ENCODE peak calls at places on chromosomes 3 and 15, in four cellular contexts. U, I, T and H are unnamed samples.

GRCh38 chr3:187740446-187741399 is 4.5 kb downstream of the BCL6 start:
- DNase-seq in U (no peak), I (peak; percentile 42), T (peak; percentile 68), H (peak; percentile 77)

GRCh38 chr3:32041316-32041715 is 59.8 kb downstream of the ZNF860 start:
- DNase-seq in U (peak; percentile 2), I (no peak), T (no peak), H (no peak)

GRCh38 chr3:52396011-52396906 is 48.6 kb downstream of the SEMA3G start:
- DNase-seq in U (no peak), I (no peak), T (no peak), H (no peak)

GRCh38 chr3:3023106-3023505 is 87.1 kb downstream of the IL5RA start:
- DNase-seq in U (no peak), I (no peak), T (no peak), H (no peak)

GRCh38 chr15:67724679-67725365 is 100.5 kb upstream of the SKOR1 start:
- DNase-seq in U (no peak), I (no peak), T (no peak), H (no peak)

GRCh38 chr15:80706161-80706560 is 11.1 kb downstream of the ABHD17C start:
- DNase-seq in U (no peak), I (no peak), T (no peak), H (no peak)

GRCh38 chr15:92811514-92811913 is 88.6 kb upstream of the CHD2 start:
- DNase-seq in U (peak; percentile 68), I (peak; percentile 80), T (no peak), H (no peak)

GRCh38 chr3:128698211-128699011 is 27.6 kb upstream of the RAB7A start:
- DNase-seq in U (no peak), I (peak; percentile 52), T (no peak), H (peak; percentile 57)

GRCh38 chr15:68610825-68611224 is 32.0 kb downstream of the CORO2B start:
- DNase-seq in U (no peak), I (no peak), T (no peak), H (no peak)

GRCh38 chr15:61634837-61635236 is 405.7 kb upstream of the RORA start:
- DNase-seq in U (no peak), I (no peak), T (no peak), H (no peak)

GRCh38 chr15:100330221-100330620 is 11.6 kb downstream of the ADAMTS17 start:
- DNase-seq in U (no peak), I (no peak), T (no peak), H (no peak)

GRCh38 chr3:45689787-45690145 is 570 bp downstream of the SACM1L start:
- DNase-seq in U (no peak), I (no peak), T (no peak), H (no peak)

GRCh38 chr15:70376929-70377691 is 279.4 kb upstream of the TLE3 start:
- DNase-seq in U (no peak), I (no peak), T (no peak), H (no peak)

GRCh38 chr3:177622520-177622919 is 425.2 kb upstream of the TBL1XR1 start:
- DNase-seq in U (no peak), I (peak; percentile 26), T (no peak), H (no peak)

GRCh38 chr15:78034495-78035191 is 42.9 kb downstream of the TBC1D2B start:
- DNase-seq in U (no peak), I (no peak), T (no peak), H (no peak)

GRCh38 chr3:171788546-171789351 is 21.5 kb downstream of the PLD1 start:
- DNase-seq in U (peak; percentile 63), I (no peak), T (no peak), H (no peak)

GRCh38 chr3:183330881-183331280 is 77.8 kb downstream of the B3GNT5 start:
- DNase-seq in U (no peak), I (no peak), T (peak; percentile 37), H (peak; percentile 21)

GRCh38 chr15:99704444-99704838 is 28.8 kb downstream of the LYSMD4 start:
- DNase-seq in U (peak; percentile 81), I (peak; percentile 90), T (peak; percentile 58), H (no peak)

GRCh38 chr3:197186887-197187588 is 111.4 kb downstream of the DLG1 start:
- DNase-seq in U (peak; percentile 63), I (peak; percentile 62), T (peak; percentile 40), H (no peak)

GRCh38 chr15:70259030-70259424 is 161.3 kb upstream of the TLE3 start:
- DNase-seq in U (no peak), I (no peak), T (peak; percentile 49), H (no peak)

GRCh38 chr3:67624078-67624477 is 30.3 kb downstream of the SUCLG2 start:
- DNase-seq in U (no peak), I (no peak), T (no peak), H (no peak)

GRCh38 chr3:125206934-125207333 is 5.6 kb downstream of the SLC12A8 start:
- DNase-seq in U (no peak), I (no peak), T (no peak), H (no peak)

GRCh38 chr3:100580147-100580546 is 29.3 kb upstream of the ADGRG7 start:
- DNase-seq in U (no peak), I (no peak), T (no peak), H (no peak)

GRCh38 chr3:46733026-46733800 is 15.5 kb upstream of the PRSS50 start:
- DNase-seq in U (no peak), I (peak; percentile 16), T (no peak), H (no peak)

GRCh38 chr3:23203651-23204111 is 554 bp downstream of the UBE2E2 start:
- DNase-seq in U (no peak), I (no peak), T (no peak), H (peak; percentile 31)

GRCh38 chr15:61083781-61084134 is 145.3 kb downstream of the RORA start:
- DNase-seq in U (no peak), I (no peak), T (no peak), H (no peak)

GRCh38 chr3:96657710-96658109 is 156.7 kb upstream of the EPHA6 start:
- DNase-seq in U (no peak), I (no peak), T (no peak), H (peak; percentile 23)

GRCh38 chr3:187986514-187986934 is 167.4 kb upstream of the LPP start:
- DNase-seq in U (no peak), I (peak; percentile 70), T (no peak), H (no peak)

GRCh38 chr3:166360702-166361101 is 523.5 kb upstream of the BCHE start:
- DNase-seq in U (no peak), I (no peak), T (no peak), H (no peak)

GRCh38 chr15:39808909-39809308 is 26.3 kb upstream of the FSIP1 start:
- DNase-seq in U (no peak), I (no peak), T (no peak), H (no peak)

GRCh38 chr15:44058126-44058525 is 136.9 kb downstream of the FRMD5 start:
- DNase-seq in U (no peak), I (no peak), T (no peak), H (no peak)

GRCh38 chr3:10344147-10344943 is 23.4 kb upstream of the SEC13 start:
- DNase-seq in U (no peak), I (peak; percentile 56), T (peak; percentile 81), H (peak; percentile 79)

GRCh38 chr15:53830707-53831386 is 71.4 kb upstream of the WDR72 start:
- DNase-seq in U (peak; percentile 89), I (peak; percentile 22), T (no peak), H (no peak)

GRCh38 chr3:48564667-48565066 is 1.1 kb upstream of the UCN2 start:
- DNase-seq in U (no peak), I (no peak), T (no peak), H (no peak)

GRCh38 chr3:35665390-35666055 is 26.2 kb downstream of the ARPP21 start:
- DNase-seq in U (no peak), I (no peak), T (no peak), H (no peak)

GRCh38 chr15:99651023-99651807 is 82.0 kb downstream of the LYSMD4 start:
- DNase-seq in U (no peak), I (peak; percentile 8), T (no peak), H (no peak)

GRCh38 chr3:125165948-125166553 is 46.5 kb downstream of the SLC12A8 start:
- DNase-seq in U (no peak), I (no peak), T (no peak), H (no peak)

GRCh38 chr15:71716990-71717389 is 93.4 kb upstream of the NR2E3 start:
- DNase-seq in U (no peak), I (no peak), T (no peak), H (no peak)

GRCh38 chr3:2861120-2861519 is 249.1 kb downstream of the IL5RA start:
- DNase-seq in U (no peak), I (no peak), T (no peak), H (no peak)

GRCh38 chr3:172808969-172809546 is 58.5 kb downstream of the ECT2 start:
- DNase-seq in U (peak; percentile 7), I (peak; percentile 40), T (no peak), H (no peak)

GRCh38 chr15:64071931-64072765 is 21.5 kb downstream of the CIAO2A start:
- DNase-seq in U (no peak), I (peak; percentile 40), T (no peak), H (no peak)
- TF ChIP-seq NR3C1 in U (no peak), I (no peak), T (no peak), H (no peak)

GRCh38 chr3:12175137-12175593 is 16.5 kb upstream of the TIMP4 start:
- DNase-seq in U (no peak), I (no peak), T (no peak), H (no peak)
- TF ChIP-seq NR3C1 in U (no peak), I (no peak), T (no peak), H (no peak)

DNA sequence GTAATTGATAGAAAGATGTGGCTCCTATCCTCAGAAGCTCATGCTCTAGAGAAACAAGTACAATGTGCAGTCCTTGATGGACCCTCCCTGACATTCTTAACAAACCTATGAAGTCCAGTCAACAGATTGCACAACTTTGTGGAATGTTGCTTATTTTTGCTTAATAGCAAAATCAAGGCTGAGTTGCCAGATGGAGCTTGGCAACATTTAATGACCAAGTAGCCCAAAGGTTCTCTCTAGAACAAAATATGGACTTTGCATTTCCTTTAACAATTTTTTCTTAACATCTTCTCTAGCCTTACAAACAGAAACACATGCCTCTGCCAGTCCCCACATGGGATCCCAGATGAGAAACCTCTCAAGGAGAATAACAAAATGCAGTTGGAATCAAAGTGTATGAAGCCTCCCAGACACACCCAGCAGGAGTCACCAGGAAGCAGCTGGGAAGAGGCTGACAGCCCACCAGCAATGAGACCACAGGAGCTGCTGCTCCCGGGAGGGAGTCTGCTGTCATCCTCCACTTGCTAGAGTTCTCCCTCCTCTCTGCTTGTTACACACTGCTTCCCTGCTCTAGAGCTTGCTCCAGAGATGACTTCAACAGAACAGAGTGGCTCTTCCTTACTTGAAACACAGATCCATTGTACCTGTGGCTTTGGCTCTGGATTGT is 422.4 kb upstream of the CDIN1 start:
- DNase-seq in U (peak; percentile 23), I (peak; percentile 36), T (no peak), H (peak; percentile 10)
- TF ChIP-seq NR3C1 in U (no peak), I (no peak), T (no peak), H (no peak)

GRCh38 chr3:86388848-86389247 is 602.1 kb downstream of the VGLL3 start:
- DNase-seq in U (peak; percentile 2), I (peak; percentile 2), T (no peak), H (no peak)
- TF ChIP-seq NR3C1 in U (no peak), I (no peak), T (no peak), H (no peak)